ENCODE peak calls at places on chromosome 5, in six cellular contexts. D, G, X, R, E and U are unnamed samples.

GRCh38 chr5:431001-431710 is 11.8 kb upstream of the EXOC3 start:
- DNase-seq in D (no peak), G (no peak), X (no peak), R (peak; percentile 62), E (peak; percentile 58), U (peak; percentile 51)

GRCh38 chr5:102295534-102296228 is 403 bp downstream of the SLCO4C1 start:
- DNase-seq in D (no peak), G (no peak), X (no peak), R (no peak), E (no peak), U (peak; percentile 39)

GRCh38 chr5:172979778-172980177 is 3.8 kb upstream of the ATP6V0E1 start:
- DNase-seq in D (no peak), G (no peak), X (no peak), R (peak; percentile 23), E (peak; percentile 67), U (no peak)

GRCh38 chr5:132264546-132265335 is 7.2 kb downstream of the PDLIM4 start:
- DNase-seq in D (peak; percentile 5), G (no peak), X (no peak), R (no peak), E (peak; percentile 40), U (peak; percentile 19)

GRCh38 chr5:100517301-100517974 is 17.7 kb upstream of the FAM174A start:
- DNase-seq in D (no peak), G (no peak), X (peak; percentile 1), R (peak; percentile 45), E (no peak), U (peak; percentile 34)

GRCh38 chr5:106637275-106637674 is 1033.5 kb downstream of the EFNA5 start:
- DNase-seq in D (no peak), G (no peak), X (no peak), R (no peak), E (no peak), U (no peak)

GRCh38 chr5:135134686-135135381 is 100.8 kb upstream of the PITX1 start:
- DNase-seq in D (no peak), G (peak; percentile 65), X (no peak), R (no peak), E (no peak), U (peak; percentile 63)

GRCh38 chr5:178364326-178364675 is 131.7 kb upstream of the PHYKPL start:
- DNase-seq in D (no peak), G (no peak), X (no peak), R (no peak), E (no peak), U (no peak)

GRCh38 chr5:129459485-129460120 is 495 bp upstream of the ADAMTS19 start:
- DNase-seq in D (no peak), G (no peak), X (no peak), R (no peak), E (peak; percentile 14), U (peak; percentile 27)

GRCh38 chr5:95940758-95941682 is 20.6 kb downstream of the ELL2 start:
- DNase-seq in D (no peak), G (no peak), X (no peak), R (no peak), E (no peak), U (no peak)

GRCh38 chr5:156913719-156914370 is 49.2 kb downstream of the TIMD4 start:
- DNase-seq in D (no peak), G (no peak), X (no peak), R (no peak), E (no peak), U (no peak)

GRCh38 chr5:158756873-158757272 is 342.8 kb downstream of the EBF1 start:
- DNase-seq in D (no peak), G (no peak), X (no peak), R (no peak), E (peak; percentile 17), U (no peak)

GRCh38 chr5:78547731-78548189 is 100.8 kb downstream of the LHFPL2 start:
- DNase-seq in D (peak; percentile 88), G (peak; percentile 93), X (no peak), R (no peak), E (peak; percentile 97), U (peak; percentile 56)

GRCh38 chr5:124043456-124043855 is 531.5 kb downstream of the CSNK1G3 start:
- DNase-seq in D (no peak), G (no peak), X (no peak), R (peak; percentile 37), E (no peak), U (no peak)

GRCh38 chr5:1402611-1403255 is 42.5 kb downstream of the SLC6A3 start:
- DNase-seq in D (no peak), G (no peak), X (no peak), R (no peak), E (no peak), U (no peak)

GRCh38 chr5:178269499-178269898 is 36.9 kb upstream of the PHYKPL start:
- DNase-seq in D (no peak), G (no peak), X (no peak), R (no peak), E (no peak), U (no peak)

GRCh38 chr5:53008751-53009150 is 19.6 kb downstream of the ITGA2 start:
- DNase-seq in D (no peak), G (no peak), X (no peak), R (peak; percentile 69), E (peak; percentile 85), U (no peak)

GRCh38 chr5:133727636-133728035 is 115.3 kb upstream of the FSTL4 start:
- DNase-seq in D (no peak), G (no peak), X (no peak), R (no peak), E (peak; percentile 8), U (no peak)

GRCh38 chr5:3843691-3844090 is 248.1 kb downstream of the IRX1 start:
- DNase-seq in D (no peak), G (no peak), X (no peak), R (no peak), E (no peak), U (no peak)

GRCh38 chr5:172700686-172701324 is 59.7 kb downstream of the NEURL1B start:
- DNase-seq in D (no peak), G (no peak), X (no peak), R (peak; percentile 25), E (no peak), U (no peak)

GRCh38 chr5:98810206-98810605 is 36.7 kb downstream of the RGMB start:
- DNase-seq in D (no peak), G (no peak), X (no peak), R (no peak), E (no peak), U (no peak)

GRCh38 chr5:153965102-153965645 is 73.5 kb downstream of the FAM114A2 start:
- DNase-seq in D (peak; percentile 47), G (no peak), X (no peak), R (peak; percentile 64), E (peak; percentile 69), U (peak; percentile 30)

GRCh38 chr5:154038241-154038603 is 488 bp downstream of the FAM114A2 start:
- DNase-seq in D (no peak), G (no peak), X (no peak), R (peak; percentile 24), E (peak; percentile 56), U (peak; percentile 61)

GRCh38 chr5:151471276-151471675 is 23.9 kb downstream of the SLC36A1 start:
- DNase-seq in D (no peak), G (no peak), X (no peak), R (no peak), E (peak; percentile 55), U (no peak)

GRCh38 chr5:82257729-82258128 is 20.4 kb downstream of the RPS23 start:
- DNase-seq in D (no peak), G (no peak), X (no peak), R (no peak), E (no peak), U (no peak)

GRCh38 chr5:56152437-56152836 is 80.7 kb downstream of the ANKRD55 start:
- DNase-seq in D (no peak), G (no peak), X (no peak), R (no peak), E (no peak), U (no peak)

GRCh38 chr5:78566747-78567449 is 81.7 kb downstream of the LHFPL2 start:
- DNase-seq in D (no peak), G (no peak), X (no peak), R (peak; percentile 23), E (peak; percentile 68), U (no peak)

GRCh38 chr5:96934291-96934694 is 1.6 kb upstream of the LNPEP start:
- DNase-seq in D (no peak), G (no peak), X (no peak), R (no peak), E (peak; percentile 66), U (peak; percentile 25)

GRCh38 chr5:88884435-88884877 is 1.5 kb upstream of the MEF2C start:
- DNase-seq in D (no peak), G (no peak), X (no peak), R (no peak), E (peak; percentile 31), U (no peak)

GRCh38 chr5:21817668-21818419 is 1035.3 kb downstream of the CDH12 start:
- DNase-seq in D (no peak), G (no peak), X (no peak), R (peak; percentile 63), E (peak; percentile 51), U (no peak)

GRCh38 chr5:18605186-18605585 is 970.9 kb downstream of the TAF11L14 start:
- DNase-seq in D (no peak), G (no peak), X (no peak), R (no peak), E (no peak), U (no peak)

GRCh38 chr5:61659221-61659696 is 327.2 kb downstream of the ZSWIM6 start:
- DNase-seq in D (no peak), G (no peak), X (no peak), R (no peak), E (no peak), U (peak; percentile 42)

GRCh38 chr5:69329905-69330489 is 2.6 kb downstream of the CCDC125 start:
- DNase-seq in D (no peak), G (no peak), X (no peak), R (peak; percentile 92), E (no peak), U (no peak)

GRCh38 chr5:17229308-17229707 is 11.9 kb downstream of the BASP1 start:
- DNase-seq in D (no peak), G (no peak), X (no peak), R (no peak), E (no peak), U (no peak)
- H3K27ac ChIP-seq in D (no peak overlapping the region), G (no peak overlapping the region), X (peak overlapping the region; percentile 4), R (no peak overlapping the region), E (peak overlapping the region; percentile 72), U (no peak overlapping the region)

GRCh38 chr5:120251898-120252297 is 212.2 kb upstream of the PRR16 start:
- DNase-seq in D (no peak), G (no peak), X (no peak), R (no peak), E (no peak), U (no peak)
- H3K4me1 ChIP-seq in D (no peaks in the 10 kb centered on the region), G (no peaks in the 10 kb centered on the region), X (no peaks in the 10 kb centered on the region), R (peaks cover 5% of the 10 kb centered on the region), E (no peaks in the 10 kb centered on the region), U (no peaks in the 10 kb centered on the region)

DNA sequence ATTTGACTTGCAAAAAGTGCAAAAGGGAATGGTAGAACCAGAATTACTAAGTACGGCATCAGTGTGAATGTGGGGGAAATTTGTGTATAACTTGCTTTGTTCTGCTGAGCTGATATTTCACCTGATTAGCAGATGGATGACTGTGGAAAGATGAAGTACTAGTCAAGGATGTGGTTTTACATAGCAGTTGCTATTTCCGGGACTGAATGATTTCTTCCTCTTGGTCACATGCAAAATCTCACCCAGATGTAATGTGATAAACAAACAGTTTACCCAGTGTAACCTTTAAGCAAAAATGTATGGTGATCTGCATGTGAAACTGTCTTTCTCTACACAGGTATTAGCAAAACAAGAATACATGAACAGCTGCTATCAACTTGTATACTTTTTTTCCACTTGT is 46.1 kb downstream of the DCP2 start:
- DNase-seq in D (no peak), G (no peak), X (no peak), R (peak; percentile 58), E (no peak), U (no peak)
- H3K27ac ChIP-seq in D (no peak overlapping the region), G (no peak overlapping the region), X (peak overlapping the region; percentile 40), R (peak overlapping the region; percentile 35), E (no peak overlapping the region), U (no peak overlapping the region)

GRCh38 chr5:180093241-180093640 is 21.7 kb upstream of the RNF130 start:
- DNase-seq in D (no peak), G (no peak), X (no peak), R (no peak), E (no peak), U (no peak)
- H3K4me1 ChIP-seq in D (peaks cover 6% of the 10 kb centered on the region), G (peaks cover 16% of the 10 kb centered on the region), X (peaks cover 5% of the 10 kb centered on the region), R (no peaks in the 10 kb centered on the region), E (no peaks in the 10 kb centered on the region), U (peaks cover 5% of the 10 kb centered on the region)